ENCODE peak calls at places on chromosome 13, in eight cellular contexts. N is mucosa of descending colon; Y is Peyer's patch; M is CD8-positive, alpha-beta T cell; W is uterus; P is BE2C; D is suprapubic skin; A is PC-9. E is an unnamed sample. For H3K4me1, the result is how much of the 10 kb centered on the place peaks cover.

GRCh38 chr13:73803997-73804396 is 330.2 kb downstream of the KLF12 start:
- DNase-seq in N (no peak), Y (no peak), M (no peak), W (no peak), P (no peak), D (no peak), A (no peak), E (no peak)

GRCh38 chr13:84616864-84617263 is 734.6 kb upstream of the SLITRK1 start:
- DNase-seq in N (no peak), Y (no peak), M (no peak), W (no peak), P (no peak), D (no peak), A (no peak), E (no peak)

GRCh38 chr13:42066542-42066941 is 18.1 kb downstream of the DGKH start:
- DNase-seq in N (no peak), Y (no peak), M (no peak), W (no peak), P (no peak), D (no peak), A (no peak), E (peak)

GRCh38 chr13:26220575-26220974 is 1.5 kb downstream of the RNF6 start:
- DNase-seq in N (no peak), Y (no peak), M (no peak), W (no peak), P (no peak), D (no peak), A (no peak), E (no peak)

GRCh38 chr13:83162493-83162892 is 719.8 kb downstream of the SLITRK1 start:
- DNase-seq in N (no peak), Y (no peak), M (no peak), W (no peak), P (no peak), D (no peak), A (no peak), E (peak)

GRCh38 chr13:111038887-111039286 is 76.2 kb upstream of the ARHGEF7 start:
- DNase-seq in N (no peak), Y (no peak), M (no peak), W (no peak), P (no peak), D (no peak), A (no peak), E (no peak)

GRCh38 chr13:29448124-29448685 is 147.3 kb downstream of the SLC7A1 start:
- DNase-seq in N (no peak), Y (no peak), M (no peak), W (no peak), P (no peak), D (no peak), A (no peak), E (peak)

GRCh38 chr13:43389573-43389972 is 366.2 kb downstream of the DNAJC15 start:
- DNase-seq in N (no peak), Y (no peak), M (no peak), W (no peak), P (no peak), D (no peak), A (no peak), E (peak)

GRCh38 chr13:79810671-79811070 is 329.7 kb downstream of the NDFIP2 start:
- DNase-seq in N (no peak), Y (no peak), M (no peak), W (no peak), P (no peak), D (no peak), A (peak), E (peak)

GRCh38 chr13:43434185-43434584 is 352.6 kb downstream of the ENOX1 start:
- DNase-seq in N (no peak), Y (no peak), M (no peak), W (no peak), P (no peak), D (no peak), A (no peak), E (peak)

GRCh38 chr13:21458816-21459701 is at the start of gene ZDHHC20:
- DNase-seq in N (peak), Y (peak), M (peak), W (peak), P (peak), D (peak), A (peak), E (peak)

GRCh38 chr13:51811920-51812328 is 8.0 kb upstream of the DHRS12 start:
- DNase-seq in N (no peak), Y (no peak), M (no peak), W (no peak), P (no peak), D (no peak), A (no peak), E (no peak)

GRCh38 chr13:45325806-45326205 is 15.2 kb downstream of the TPT1 start:
- DNase-seq in N (no peak), Y (no peak), M (no peak), W (peak), P (peak), D (no peak), A (no peak), E (peak)

GRCh38 chr13:41960195-41960699 is 662 bp downstream of the VWA8 start:
- DNase-seq in N (no peak), Y (peak), M (no peak), W (no peak), P (peak), D (no peak), A (no peak), E (peak)

GRCh38 chr13:23289917-23290357 is 109.2 kb downstream of the SGCG start:
- DNase-seq in N (no peak), Y (no peak), M (no peak), W (no peak), P (peak), D (no peak), A (no peak), E (no peak)

GRCh38 chr13:37118002-37118401 is 12.5 kb upstream of the CSNK1A1L start:
- DNase-seq in N (no peak), Y (no peak), M (no peak), W (no peak), P (no peak), D (no peak), A (no peak), E (no peak)

GRCh38 chr13:92260363-92260762 is 861.9 kb downstream of the GPC5 start:
- DNase-seq in N (no peak), Y (no peak), M (no peak), W (no peak), P (no peak), D (no peak), A (no peak), E (no peak)

GRCh38 chr13:19586904-19587634 is 25.7 kb upstream of the TPTE2 start:
- DNase-seq in N (peak), Y (peak), M (peak), W (no peak), P (peak), D (no peak), A (no peak), E (peak)

GRCh38 chr13:44734204-44734707 is 158.1 kb upstream of the TSC22D1 start:
- DNase-seq in N (no peak), Y (no peak), M (no peak), W (no peak), P (peak), D (no peak), A (peak), E (peak)

GRCh38 chr13:78022164-78022877 is 103.7 kb upstream of the EDNRB start:
- DNase-seq in N (no peak), Y (peak), M (peak), W (no peak), P (no peak), D (no peak), A (no peak), E (peak)

GRCh38 chr13:47109028-47109427 is 212.2 kb upstream of the HTR2A start:
- DNase-seq in N (no peak), Y (no peak), M (no peak), W (no peak), P (no peak), D (no peak), A (peak), E (peak)
- H3K4me1 ChIP-seq in N (under half), Y (under half), M (under half), W (under half), P (under half), D (under half), A (under half), E (under half)

GRCh38 chr13:76980075-76980718 is 11.7 kb upstream of the CLN5 start:
- DNase-seq in N (peak), Y (peak), M (peak), W (peak), P (peak), D (peak), A (peak), E (peak)
- H3K4me3 ChIP-seq in N (no peak), Y (no peak), M (peak), W (peak), P (peak), D (peak), A (peak), E (peak)

GRCh38 chr13:85970727-85971126 is 171.5 kb upstream of the SLITRK6 start:
- DNase-seq in N (no peak), Y (no peak), M (no peak), W (no peak), P (no peak), D (no peak), A (no peak), E (no peak)
- TF ChIP-seq CTCF in N (no peak), Y (no peak), M (no peak), W (no peak), P (no peak), D (no peak), A (peak), E (no peak)

GRCh38 chr13:99257291-99257690 is 888 bp downstream of the GPR18 start:
- DNase-seq in N (no peak), Y (no peak), M (no peak), W (no peak), P (no peak), D (no peak), A (no peak), E (no peak)

GRCh38 chr13:99256283-99256682 is 1.9 kb downstream of the GPR18 start:
- DNase-seq in N (no peak), Y (no peak), M (no peak), W (no peak), P (no peak), D (no peak), A (no peak), E (no peak)

GRCh38 chr13:99258210-99258860 is at the start of gene GPR18:
- DNase-seq in N (no peak), Y (peak), M (no peak), W (no peak), P (no peak), D (no peak), A (no peak), E (no peak)

GRCh38 chr13:99255241-99255640 is 2.9 kb downstream of the GPR18 start:
- DNase-seq in N (no peak), Y (no peak), M (no peak), W (no peak), P (no peak), D (no peak), A (no peak), E (no peak)

DNA sequence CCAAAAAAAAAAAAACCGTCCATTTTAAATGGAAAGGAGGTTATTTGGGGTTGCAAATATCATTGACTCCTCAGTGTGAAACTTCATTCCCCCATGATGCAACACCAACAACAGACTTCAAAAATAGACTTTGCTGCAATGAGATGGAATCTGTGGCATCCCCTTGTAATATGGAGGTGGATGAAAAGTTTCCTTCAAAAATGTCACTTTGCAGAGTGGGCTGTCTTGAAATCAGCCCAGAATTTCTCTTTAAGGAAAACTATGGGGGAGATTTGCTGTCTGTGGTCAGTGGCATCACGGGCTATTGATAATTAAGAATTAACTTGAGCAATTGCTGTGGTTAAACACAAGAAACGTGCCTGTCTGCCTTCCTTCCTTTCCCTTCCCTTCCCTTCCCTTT is 1.5 kb downstream of the GPR18 start:
- DNase-seq in N (no peak), Y (no peak), M (no peak), W (no peak), P (no peak), D (no peak), A (no peak), E (no peak)
- H3K4me1 ChIP-seq in N (under half), Y (under half), M (half or more), W (under half), P (under half), D (under half), A (under half), E (under half)

GRCh38 chr13:46896346-46897138 is at the start of gene HTR2A:
- DNase-seq in N (peak), Y (peak), M (no peak), W (peak), P (no peak), D (no peak), A (no peak), E (peak)
- H3K4me3 ChIP-seq in N (no peak), Y (peak), M (no peak), W (peak), P (peak), D (peak), A (no peak), E (no peak)

GRCh38 chr13:39604736-39605135 is 1.7 kb upstream of the LHFPL6 start:
- DNase-seq in N (no peak), Y (no peak), M (no peak), W (no peak), P (no peak), D (no peak), A (no peak), E (no peak)

GRCh38 chr13:39603424-39603947 is 493 bp upstream of the LHFPL6 start:
- DNase-seq in N (no peak), Y (no peak), M (no peak), W (peak), P (no peak), D (no peak), A (no peak), E (peak)

GRCh38 chr13:39601636-39602035 is 1.4 kb downstream of the LHFPL6 start:
- DNase-seq in N (no peak), Y (no peak), M (no peak), W (no peak), P (no peak), D (no peak), A (no peak), E (no peak)

GRCh38 chr13:39602277-39602613 is 748 bp downstream of the LHFPL6 start:
- DNase-seq in N (no peak), Y (no peak), M (no peak), W (no peak), P (no peak), D (no peak), A (no peak), E (no peak)

GRCh38 chr13:39602614-39603366 is at the start of gene LHFPL6:
- DNase-seq in N (peak), Y (peak), M (no peak), W (peak), P (peak), D (peak), A (peak), E (peak)
- TF ChIP-seq CTCF in N (no peak), Y (no peak), M (no peak), W (peak), P (no peak), D (no peak), A (peak), E (peak)

GRCh38 chr13:98536729-98537128 is 40.2 kb downstream of the STK24 start:
- DNase-seq in N (no peak), Y (no peak), M (no peak), W (no peak), P (no peak), D (no peak), A (no peak), E (no peak)
- H3K4me1 ChIP-seq in N (under half), Y (half or more), M (half or more), W (under half), P (under half), D (half or more), A (under half), E (under half)

GRCh38 chr13:113186061-113186900 is 22.2 kb downstream of the PCID2 start:
- DNase-seq in N (no peak), Y (no peak), M (no peak), W (no peak), P (no peak), D (no peak), A (no peak), E (no peak)
- H3K4me3 ChIP-seq in N (no peak), Y (no peak), M (no peak), W (no peak), P (peak), D (peak), A (no peak), E (no peak)

GRCh38 chr13:31742102-31742695 is 2.9 kb downstream of the RXFP2 start:
- DNase-seq in N (no peak), Y (peak), M (peak), W (peak), P (peak), D (peak), A (peak), E (peak)
- TF ChIP-seq CTCF in N (peak), Y (peak), M (peak), W (peak), P (peak), D (peak), A (peak), E (peak)

GRCh38 chr13:46663216-46663615 is 110.2 kb downstream of the LRCH1 start:
- DNase-seq in N (no peak), Y (no peak), M (no peak), W (no peak), P (no peak), D (no peak), A (no peak), E (no peak)

GRCh38 chr13:46663644-46664043 is 110.7 kb downstream of the LRCH1 start:
- DNase-seq in N (no peak), Y (no peak), M (no peak), W (no peak), P (no peak), D (no peak), A (no peak), E (no peak)

GRCh38 chr13:46662690-46663089 is 109.7 kb downstream of the LRCH1 start:
- DNase-seq in N (no peak), Y (no peak), M (no peak), W (no peak), P (no peak), D (no peak), A (no peak), E (no peak)

GRCh38 chr13:46665243-46665629 is 112.3 kb downstream of the LRCH1 start:
- DNase-seq in N (no peak), Y (no peak), M (no peak), W (no peak), P (no peak), D (no peak), A (no peak), E (no peak)

DNA sequence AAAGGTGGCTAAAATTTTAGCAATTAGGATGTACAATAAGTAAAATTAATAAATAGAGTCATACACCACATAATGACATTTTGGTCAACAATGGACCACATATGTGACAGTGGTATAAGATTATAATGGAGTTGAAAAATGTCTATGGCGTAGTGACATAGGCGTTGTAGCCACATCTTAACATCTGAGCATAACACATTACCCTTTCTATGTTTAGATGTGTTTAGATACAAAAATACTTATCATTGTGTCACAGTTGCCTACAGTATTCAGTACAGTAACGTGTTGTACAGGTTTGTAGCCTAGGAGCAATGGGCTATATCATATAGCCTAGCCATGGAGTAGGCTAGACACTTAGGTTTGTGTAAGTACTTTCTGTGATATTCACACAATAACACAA is 111.2 kb downstream of the LRCH1 start:
- DNase-seq in N (no peak), Y (no peak), M (no peak), W (no peak), P (no peak), D (no peak), A (no peak), E (no peak)
- H3K4me1 ChIP-seq in N (half or more), Y (half or more), M (under half), W (under half), P (under half), D (under half), A (under half), E (half or more)